ENCODE peak calls at places on chromosomes 1 and 21, in four cellular contexts. B, W, O and C are unnamed samples.

GRCh38 chr1:83860506-83861221 is 138.3 kb downstream of the TTLL7 start:
- DNase-seq in B (peak; percentile 85), O (peak; percentile 85), W (peak; percentile 76), C (peak; percentile 85)

GRCh38 chr1:11645670-11646265 is 8.5 kb downstream of the FBXO2 start:
- DNase-seq in O (peak; percentile 92), W (peak; percentile 84), B (peak; percentile 90), C (peak; percentile 88)

GRCh38 chr1:175479521-175480342 is 263.7 kb downstream of the TNR start:
- DNase-seq in B (no peak), O (no peak), W (no peak), C (no peak)

GRCh38 chr1:6145351-6145750 is 34.8 kb downstream of the CHD5 start:
- DNase-seq in O (no peak), W (no peak), B (no peak), C (no peak)

GRCh38 chr21:39313042-39313456 is 383 bp downstream of the BRWD1 start:
- DNase-seq in B (peak; percentile 47), O (peak; percentile 87), W (peak; percentile 60), C (peak; percentile 63)

GRCh38 chr1:89953929-89954328 is 41.0 kb upstream of the ZNF326 start:
- DNase-seq in B (no peak), O (no peak), W (no peak), C (no peak)

GRCh38 chr1:116259665-116260064 is 113.4 kb upstream of the ATP1A1 start:
- DNase-seq in B (no peak), O (no peak), W (no peak), C (no peak)

GRCh38 chr1:29164588-29164987 is 17.1 kb downstream of the SRSF4 start:
- DNase-seq in B (no peak), O (no peak), W (no peak), C (no peak)

GRCh38 chr1:33078030-33078591 is 2.8 kb upstream of the AZIN2 start:
- DNase-seq in O (no peak), W (no peak), B (no peak), C (no peak)